ENCODE peak calls at places on chromosomes 16 and 17, in eight cellular contexts. B is lung, X is Panc1, J is PC-9, H is neural crest cell, K is spleen, U is kidney epithelial cell, P is WERI-Rb-1. N is an unnamed sample.
A peak's percentile ranks its signal among the peaks of the same experiment; 100 is the strongest.

GRCh38 chr17:16313159-16314090 is 39.8 kb downstream of the CENPV start:
- DNase-seq in K (no peak), J (no peak), X (no peak), H (no peak), U (peak; percentile 80), P (no peak), B (no peak), N (no peak)

GRCh38 chr17:74307984-74308773 is 17.8 kb upstream of the KIF19 start:
- DNase-seq in B (no peak), K (peak; percentile 85), J (no peak), P (no peak), H (no peak), X (no peak), U (no peak), N (no peak)

GRCh38 chr17:30274887-30275286 is 16.9 kb downstream of the BLMH start:
- DNase-seq in B (no peak), K (no peak), H (no peak), X (no peak), P (no peak), J (no peak), U (no peak), N (no peak)

GRCh38 chr16:8886593-8887437 is 4.7 kb downstream of the LITAFD start:
- DNase-seq in B (no peak), U (no peak), P (no peak), H (no peak), X (no peak), J (no peak), K (peak; percentile 37), N (no peak)

GRCh38 chr17:7737601-7738000 is 20.1 kb downstream of the DNAH2 start:
- DNase-seq in U (no peak), P (no peak), K (no peak), X (no peak), H (no peak), B (no peak), J (no peak), N (no peak)

GRCh38 chr17:39801055-39801454 is 63.1 kb downstream of the IKZF3 start:
- DNase-seq in X (no peak), H (no peak), B (no peak), P (no peak), K (no peak), U (no peak), J (no peak), N (no peak)

GRCh38 chr16:84950906-84951305 is 60.4 kb downstream of the ZDHHC7 start:
- DNase-seq in H (peak; percentile 31), K (no peak), P (peak; percentile 22), B (no peak), U (no peak), X (no peak), J (peak; percentile 25), N (peak; percentile 55)

GRCh38 chr17:74296548-74296936 is 22.5 kb downstream of the DNAI2 start:
- DNase-seq in B (peak; percentile 49), J (peak; percentile 51), K (no peak), P (peak; percentile 87), H (peak; percentile 60), X (no peak), U (no peak), N (peak; percentile 51)

GRCh38 chr17:19372004-19372365 is 6.3 kb upstream of the MAPK7 start:
- DNase-seq in U (no peak), X (no peak), J (no peak), K (no peak), H (no peak), P (no peak), B (no peak), N (no peak)

GRCh38 chr16:7561908-7562405 is 229.3 kb downstream of the RBFOX1 start:
- DNase-seq in P (no peak), H (no peak), B (no peak), U (no peak), X (no peak), J (no peak), K (no peak), N (no peak)

GRCh38 chr17:73566905-73567782 is 77.1 kb downstream of the SDK2 start:
- DNase-seq in J (no peak), X (no peak), B (no peak), H (no peak), U (no peak), K (peak; percentile 88), P (no peak), N (no peak)

GRCh38 chr17:49035470-49036269 is 38.5 kb downstream of the IGF2BP1 start:
- DNase-seq in U (no peak), B (no peak), P (peak; percentile 61), X (peak; percentile 27), K (no peak), H (peak; percentile 61), J (no peak), N (peak; percentile 90)

GRCh38 chr16:67166883-67167168 is 2.3 kb downstream of the HSF4 start:
- DNase-seq in X (no peak), U (no peak), H (no peak), K (no peak), P (no peak), B (no peak), J (no peak), N (no peak)

GRCh38 chr16:65769776-65770438 is 596.6 kb upstream of the CDH5 start:
- DNase-seq in J (no peak), B (no peak), U (no peak), H (no peak), P (no peak), X (no peak), K (no peak), N (no peak)

GRCh38 chr17:62892870-62893338 is 73.1 kb upstream of the TANC2 start:
- DNase-seq in X (peak; percentile 62), P (no peak), H (no peak), K (peak; percentile 77), U (peak; percentile 83), B (peak; percentile 76), J (peak; percentile 95), N (peak; percentile 54)

GRCh38 chr17:33671493-33671892 is 378.4 kb upstream of the ASIC2 start:
- DNase-seq in B (no peak), P (no peak), U (no peak), X (no peak), H (no peak), J (no peak), K (no peak), N (no peak)

GRCh38 chr16:58048914-58049696 is 23.6 kb downstream of the MMP15 start:
- DNase-seq in X (no peak), H (peak; percentile 44), B (no peak), J (no peak), U (no peak), K (peak; percentile 37), P (no peak), N (no peak)

GRCh38 chr17:68296217-68297140 is 5.2 kb downstream of the ARSG start:
- DNase-seq in P (no peak), U (no peak), H (no peak), X (no peak), J (no peak), B (no peak), K (peak; percentile 80), N (no peak)

GRCh38 chr17:6429266-6429665 is 5.7 kb downstream of the AIPL1 start:
- DNase-seq in J (no peak), X (no peak), B (no peak), P (peak; percentile 97), U (no peak), K (no peak), H (no peak), N (no peak)

GRCh38 chr17:6427284-6427781 is 7.6 kb downstream of the AIPL1 start:
- DNase-seq in B (no peak), P (no peak), J (no peak), H (no peak), U (no peak), X (no peak), K (no peak), N (no peak)

GRCh38 chr17:6428207-6428965 is 6.5 kb downstream of the AIPL1 start:
- DNase-seq in P (no peak), X (no peak), H (no peak), J (no peak), U (no peak), B (no peak), K (peak; percentile 64), N (no peak)

GRCh38 chr17:6426356-6427101 is 8.4 kb downstream of the AIPL1 start:
- DNase-seq in U (no peak), K (peak; percentile 74), J (no peak), P (no peak), B (no peak), H (no peak), X (no peak), N (no peak)

GRCh38 chr17:6430769-6431168 is 4.2 kb downstream of the AIPL1 start:
- DNase-seq in K (no peak), B (no peak), P (peak; percentile 51), H (no peak), X (no peak), U (no peak), J (no peak), N (no peak)
- TF ChIP-seq CTCF in K (no peak), B (no peak), P (peak; percentile 76), H (peak; percentile 58), X (peak; percentile 45), U (peak; percentile 34), J (peak; percentile 40), N (no peak)

GRCh38 chr17:37358830-37359681 is 16.7 kb upstream of the C17orf78 start:
- DNase-seq in P (peak; percentile 97), U (peak; percentile 77), X (peak; percentile 59), K (peak; percentile 98), J (peak; percentile 88), H (peak; percentile 96), B (peak; percentile 94), N (peak; percentile 100)
- TF ChIP-seq CTCF in P (peak; percentile 14), U (no peak), X (no peak), K (peak; percentile 73), J (no peak), H (peak; percentile 44), B (no peak), N (peak; percentile 97)

DNA sequence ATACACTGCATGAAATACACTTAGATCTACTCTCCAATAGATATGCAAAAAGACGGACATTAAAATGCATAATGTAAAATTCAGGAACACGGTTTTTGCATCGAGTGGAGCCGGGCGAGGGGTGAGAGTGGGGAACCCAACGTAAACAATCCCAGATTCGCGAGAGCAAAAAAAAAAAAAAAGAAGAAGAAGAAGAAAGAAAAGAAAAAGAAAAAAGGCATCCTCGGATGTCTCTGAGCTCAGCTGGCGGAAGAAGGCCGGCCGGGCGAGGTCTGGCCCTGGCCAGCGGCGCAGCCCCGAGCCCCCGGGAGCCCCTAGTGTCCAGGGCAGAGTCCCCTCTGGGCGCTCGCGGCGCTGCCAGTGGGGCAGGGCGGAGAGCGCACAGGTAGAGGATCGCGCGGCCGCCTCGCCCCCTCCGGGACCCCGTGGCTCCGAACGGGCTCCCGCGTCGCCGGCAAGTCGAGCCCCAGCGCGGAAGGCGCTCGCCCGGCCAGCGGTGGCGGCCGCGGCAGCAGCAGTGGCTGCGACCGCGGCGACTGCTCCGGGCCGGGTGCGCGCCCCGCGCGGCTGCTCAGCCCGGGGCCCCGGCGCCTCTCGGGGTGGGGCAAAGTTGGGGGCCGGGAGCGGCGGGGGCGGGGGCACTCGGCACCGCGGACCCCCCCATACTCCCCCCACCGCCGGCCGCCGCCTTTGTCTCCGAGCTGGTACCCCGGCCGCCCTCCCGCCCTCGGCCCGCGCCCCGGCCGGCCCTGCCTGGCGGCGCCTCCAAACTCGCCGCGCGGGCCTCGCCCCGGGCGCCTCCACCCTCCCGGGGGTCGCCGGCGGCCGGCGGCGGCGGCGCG is 9.7 kb upstream of the ZFHX3 start:
- DNase-seq in H (no peak), U (no peak), B (no peak), J (no peak), P (no peak), K (peak; percentile 84), X (no peak), N (peak; percentile 62)
- TF ChIP-seq CTCF in H (peak; percentile 56), U (peak; percentile 22), B (no peak), J (no peak), P (peak; percentile 44), K (no peak), X (peak; percentile 27), N (peak; percentile 58)

GRCh38 chr17:81513669-81514484 is 1.3 kb upstream of the ACTG1 start:
- DNase-seq in H (peak; percentile 60), J (peak; percentile 41), B (peak; percentile 60), K (peak; percentile 92), U (no peak), X (no peak), P (peak; percentile 82), N (peak; percentile 77)
- TF ChIP-seq CTCF in H (no peak), J (no peak), B (no peak), K (no peak), U (no peak), X (no peak), P (no peak), N (no peak)